ENCODE peak calls at places on chromosome 14, in five cellular contexts. Q is SIG-M5, C is DMS53, R is iPS-NIHi11, G is foreskin melanocyte. A is an unnamed sample.

GRCh38 chr14:68638056-68638816 is 154.6 kb downstream of the ZFP36L1 start:
- DNase-seq in Q (no peak), C (no peak), G (no peak), R (no peak), A (no peak)

GRCh38 chr14:69763761-69764510 is 3.0 kb upstream of the SRSF5 start:
- DNase-seq in R (no peak), G (no peak), Q (no peak), C (no peak), A (no peak)

GRCh38 chr14:22794533-22794932 is 20.7 kb downstream of the SLC7A7 start:
- DNase-seq in R (no peak), Q (no peak), C (no peak), G (no peak), A (no peak)

GRCh38 chr14:57820581-57820980 is 45.3 kb downstream of the SLC35F4 start:
- DNase-seq in G (no peak), C (no peak), R (no peak), Q (no peak), A (no peak)

GRCh38 chr14:32203928-32204357 is 874 bp upstream of the RNU6-8 start:
- DNase-seq in Q (no peak), G (no peak), R (no peak), C (peak), A (no peak)

GRCh38 chr14:103503296-103503695 is 19.3 kb downstream of the CKB start:
- DNase-seq in R (no peak), Q (no peak), C (no peak), G (no peak), A (peak)

GRCh38 chr14:88962356-88962755 is 137.9 kb downstream of the TTC8 start:
- DNase-seq in R (no peak), C (no peak), G (no peak), Q (no peak), A (no peak)

GRCh38 chr14:20428010-20428365 is 8.0 kb downstream of the KLHL33 start:
- DNase-seq in C (no peak), R (no peak), Q (no peak), G (no peak), A (no peak)

GRCh38 chr14:52402812-52403526 is 88.9 kb downstream of the PTGER2 start:
- DNase-seq in G (no peak), C (no peak), Q (no peak), R (no peak), A (no peak)

GRCh38 chr14:93748208-93749080 is 39.8 kb downstream of the PRIMA1 start:
- DNase-seq in Q (no peak), G (no peak), C (no peak), R (no peak), A (peak)

GRCh38 chr14:104665663-104666522 is 23.5 kb upstream of the INF2 start:
- DNase-seq in C (peak), G (peak), Q (no peak), R (peak), A (peak)

GRCh38 chr14:93959239-93960107 is 16.9 kb downstream of the ASB2 start:
- DNase-seq in R (peak), C (peak), G (peak), Q (peak), A (peak)

GRCh38 chr14:100888789-100889315 is 14.7 kb downstream of the RTL1 start:
- DNase-seq in R (no peak), Q (no peak), C (no peak), G (no peak), A (no peak)

GRCh38 chr14:65872536-65872935 is 460.0 kb downstream of the FUT8 start:
- DNase-seq in Q (no peak), R (no peak), C (no peak), G (no peak), A (no peak)

GRCh38 chr14:52067873-52068740 is 752 bp downstream of the NID2 start:
- DNase-seq in G (no peak), C (peak), R (peak), Q (no peak), A (peak)

GRCh38 chr14:74691456-74691855 is 21.4 kb downstream of the AREL1 start:
- DNase-seq in R (no peak), G (no peak), C (no peak), Q (no peak), A (no peak)

GRCh38 chr14:68404652-68405183 is 388.1 kb downstream of the ZFP36L1 start:
- DNase-seq in G (no peak), C (no peak), R (no peak), Q (no peak), A (no peak)

GRCh38 chr14:89615421-89615820 is 198.4 kb upstream of the FOXN3 start:
- DNase-seq in R (no peak), C (no peak), Q (no peak), G (no peak), A (no peak)

GRCh38 chr14:101475468-101476257 is 85.6 kb upstream of the DIO3 start:
- DNase-seq in C (no peak), G (no peak), Q (peak), R (no peak), A (peak)

GRCh38 chr14:24098927-24099813 is 5.1 kb downstream of the PCK2 start:
- DNase-seq in G (no peak), C (peak), R (peak), Q (no peak), A (peak)

GRCh38 chr14:35400707-35401421 is 3.7 kb downstream of the NFKBIA start:
- DNase-seq in R (no peak), Q (no peak), G (no peak), C (no peak), A (no peak)

GRCh38 chr14:21098892-21099595 is 589 bp upstream of the ZNF219 start:
- DNase-seq in C (peak), R (no peak), G (no peak), Q (no peak), A (peak)

GRCh38 chr14:93430319-93430801 is 379 bp upstream of the UNC79 start:
- DNase-seq in C (peak), G (no peak), Q (no peak), R (peak), A (peak)

GRCh38 chr14:61167642-61168041 is 113.5 kb downstream of the TMEM30B start:
- DNase-seq in C (no peak), G (no peak), R (no peak), Q (no peak), A (no peak)

GRCh38 chr14:69696633-69697557 is 70.0 kb upstream of the SRSF5 start:
- DNase-seq in Q (no peak), C (peak), G (no peak), R (no peak), A (no peak)

GRCh38 chr14:93063393-93063792 is 52.3 kb downstream of the ITPK1 start:
- DNase-seq in C (no peak), Q (no peak), G (no peak), R (no peak), A (peak)

GRCh38 chr14:91047174-91047753 is 13.2 kb downstream of the RPS6KA5 start:
- DNase-seq in Q (no peak), R (no peak), G (no peak), C (no peak), A (no peak)

GRCh38 chr14:104246401-104247335 is 108.3 kb downstream of the KIF26A start:
- DNase-seq in G (no peak), Q (no peak), C (no peak), R (peak), A (peak)

A was measured in osteoblast.